ENCODE peak calls at places on chromosomes 16 and 17, in four cellular contexts. J is OCI-M1, V is fibroblast of the conjunctiva, Z is H54. I is an unnamed sample.

GRCh38 chr16:25005445-25006306 is 9.5 kb downstream of the ARHGAP17 start:
- DNase-seq in Z (no peak), J (peak; percentile 42), V (no peak), I (no peak)

GRCh38 chr17:78238823-78239488 is 7.5 kb downstream of the TMEM235 start:
- DNase-seq in Z (no peak), J (no peak), V (no peak), I (no peak)

GRCh38 chr17:72702136-72702735 is 390.3 kb downstream of the SLC39A11 start:
- DNase-seq in J (no peak), V (peak; percentile 28), Z (peak; percentile 84), I (no peak)

GRCh38 chr16:11407047-11407982 is 62.1 kb downstream of the RMI2 start:
- DNase-seq in V (peak; percentile 63), J (peak; percentile 81), Z (peak; percentile 78), I (peak; percentile 61)

GRCh38 chr17:80466188-80466705 is 10.2 kb downstream of the NPTX1 start:
- DNase-seq in V (no peak), Z (no peak), J (no peak), I (no peak)

GRCh38 chr16:81707411-81708321 is 71.4 kb upstream of the PLCG2 start:
- DNase-seq in J (no peak), Z (peak; percentile 41), V (no peak), I (no peak)

GRCh38 chr17:30906101-30906911 is at the start of gene TEFM:
- DNase-seq in V (peak; percentile 74), J (peak; percentile 94), Z (peak; percentile 70), I (peak; percentile 48)

GRCh38 chr17:83178533-83179201 is 99.3 kb downstream of the METRNL start:
- DNase-seq in J (no peak), V (no peak), Z (no peak), I (no peak)

GRCh38 chr17:4744999-4745969 is 5.6 kb upstream of the CXCL16 start:
- DNase-seq in Z (no peak), V (no peak), J (no peak), I (no peak)

GRCh38 chr17:82332669-82333278 is 792 bp downstream of the SECTM1 start:
- DNase-seq in J (no peak), Z (peak; percentile 70), V (no peak), I (no peak)

GRCh38 chr16:54647731-54648221 is 282.9 kb upstream of the IRX5 start:
- DNase-seq in V (peak; percentile 84), Z (no peak), J (no peak), I (no peak)

GRCh38 chr17:59761385-59762021 is 54.0 kb downstream of the VMP1 start:
- DNase-seq in J (no peak), Z (no peak), V (no peak), I (no peak)

GRCh38 chr17:15944720-15945492 is at the start of gene ADORA2B:
- DNase-seq in J (peak; percentile 82), V (peak; percentile 28), Z (peak; percentile 76), I (no peak)

GRCh38 chr17:80861892-80862291 is 129.7 kb upstream of the CHMP6 start:
- DNase-seq in Z (no peak), J (no peak), V (peak; percentile 13), I (no peak)

GRCh38 chr17:40072481-40073346 is 9.9 kb downstream of the THRA start:
- DNase-seq in Z (no peak), V (no peak), J (peak; percentile 78), I (no peak)

GRCh38 chr16:69316595-69317034 is 5.5 kb downstream of the VPS4A start:
- DNase-seq in V (no peak), J (no peak), Z (no peak), I (no peak)

GRCh38 chr17:7929158-7930029 is at the start of gene KCNAB3:
- DNase-seq in J (no peak), V (no peak), Z (no peak), I (peak; percentile 39)

GRCh38 chr16:85458952-85459351 is 154.2 kb upstream of the GSE1 start:
- DNase-seq in J (no peak), V (no peak), Z (no peak), I (no peak)

GRCh38 chr17:63370696-63371095 is 75.4 kb downstream of the CYB561 start:
- DNase-seq in V (no peak), J (no peak), Z (no peak), I (no peak)

GRCh38 chr17:4064366-4064765 is 78.5 kb downstream of the ZZEF1 start:
- DNase-seq in V (no peak), Z (no peak), J (no peak), I (no peak)

GRCh38 chr16:64962786-64963185 is 159.1 kb downstream of the CDH11 start:
- DNase-seq in J (no peak), V (no peak), Z (no peak), I (no peak)

GRCh38 chr16:66472961-66473610 is 46.0 kb downstream of the BEAN1 start:
- DNase-seq in J (no peak), V (no peak), Z (no peak), I (no peak)

GRCh38 chr17:21287703-21288449 is 3.4 kb downstream of the MAP2K3 start:
- DNase-seq in Z (peak; percentile 92), V (peak; percentile 91), J (peak; percentile 68), I (peak; percentile 87)

GRCh38 chr16:9481749-9482148 is 390.3 kb downstream of the HAPSTR1 start:
- DNase-seq in V (no peak), Z (no peak), J (no peak), I (no peak)

GRCh38 chr17:10547351-10547750 is 2.1 kb downstream of the MYH2 start:
- DNase-seq in V (no peak), J (no peak), Z (no peak), I (no peak)

GRCh38 chr17:11757796-11758195 is 159.5 kb downstream of the DNAH9 start:
- DNase-seq in J (no peak), Z (no peak), V (no peak), I (no peak)

GRCh38 chr17:32494621-32495346 is 8.0 kb downstream of the CDK5R1 start:
- DNase-seq in V (no peak), Z (peak; percentile 71), J (no peak), I (no peak)

GRCh38 chr16:65024649-65025243 is 97.1 kb downstream of the CDH11 start:
- DNase-seq in J (peak; percentile 34), V (no peak), Z (no peak), I (no peak)

GRCh38 chr16:78240459-78241222 is 141.2 kb downstream of the WWOX start:
- DNase-seq in J (no peak), V (no peak), Z (no peak), I (no peak)

GRCh38 chr16:66416136-66416535 is 11.0 kb upstream of the BEAN1 start:
- DNase-seq in J (no peak), Z (no peak), V (no peak), I (no peak)